ENCODE peak calls at places on chromosome 21, in ten cellular contexts. Y is stimulated activated effector memory CD8-positive, alpha-beta T cell treated with anti-CD3 and anti-CD28 coated beads, Interleukin-12 subunit alpha, Interleukin-12 subunit beta, amount 100 ng/mL, for 72 hours; W is NCI-H345; Z is AG09309; C is pulmonary artery endothelial cell; I is effector CD4-positive, alpha-beta T cell; D is adrenal gland; T is psoas muscle; S is stimulated activated CD8-positive, alpha-beta memory T cell treated with anti-CD3 and anti-CD28 coated beads, Interleukin-2, amount 100 ng/mL, for 48 hours; O is PC-3. N is an unnamed sample.

GRCh38 chr21:33587792-33588484 is 546 bp downstream of the DONSON start:
- DNase-seq in Y (no peak), I (no peak), S (peak), C (no peak), Z (no peak), O (peak), W (peak), T (peak), D (peak), N (peak)

GRCh38 chr21:46325073-46325912 is 1.3 kb downstream of the PCNT start:
- DNase-seq in I (peak), W (peak), Z (no peak), D (peak), Y (no peak), T (peak), O (peak), C (no peak), S (peak), N (peak)

GRCh38 chr21:25273945-25274344 is 333.3 kb downstream of the MRPL39 start:
- DNase-seq in S (no peak), Z (no peak), O (no peak), C (no peak), D (no peak), Y (no peak), T (no peak), I (no peak), W (peak), N (no peak)

GRCh38 chr21:31857096-31857495 is 15.7 kb upstream of the HUNK start:
- DNase-seq in T (no peak), C (no peak), D (no peak), S (no peak), O (no peak), I (no peak), W (no peak), Y (no peak), Z (no peak), N (no peak)

GRCh38 chr21:33007747-33008146 is 18.0 kb upstream of the OLIG2 start:
- DNase-seq in D (no peak), Y (no peak), W (no peak), O (no peak), S (no peak), I (no peak), C (no peak), T (no peak), Z (no peak), N (no peak)

GRCh38 chr21:42125571-42126544 is 54.7 kb downstream of the UMODL1 start:
- DNase-seq in C (no peak), T (no peak), S (no peak), I (no peak), D (no peak), O (peak), Z (no peak), W (peak), Y (no peak), N (no peak)

GRCh38 chr21:41128981-41129380 is 39.0 kb upstream of the BACE2 start:
- DNase-seq in W (no peak), I (no peak), Z (no peak), S (no peak), O (no peak), C (no peak), T (no peak), Y (no peak), D (no peak), N (no peak)

GRCh38 chr21:16420086-16420724 is 690.4 kb downstream of the USP25 start:
- DNase-seq in O (no peak), I (no peak), T (peak), W (peak), S (no peak), C (peak), Z (no peak), Y (no peak), D (peak), N (no peak)

GRCh38 chr21:25759573-25759972 is 24.8 kb downstream of the GABPA start:
- DNase-seq in W (no peak), I (no peak), T (no peak), Z (no peak), S (no peak), O (no peak), D (no peak), C (no peak), Y (no peak), N (no peak)

GRCh38 chr21:45167796-45168222 is 93.4 kb downstream of the ADARB1 start:
- DNase-seq in D (no peak), Z (peak), S (no peak), C (no peak), T (no peak), Y (no peak), W (no peak), O (peak), I (no peak), N (no peak)

N was measured in pancreas.